ENCODE peak calls at places on chromosomes 1 and 21, in five cellular contexts. J is OCI-LY7, G is right atrium auricular region, D is mesothelial cell of epicardium, O is heart right ventricle. X is an unnamed sample.

GRCh38 chr1:211942583-211942982 is 92.8 kb downstream of the INTS7 start:
- DNase-seq in G (no peak), D (no peak), J (no peak), O (no peak), X (no peak)

GRCh38 chr1:21468597-21468996 is 28.7 kb downstream of the NBPF3 start:
- DNase-seq in O (no peak), D (no peak), G (no peak), J (peak), X (no peak)

GRCh38 chr21:36584980-36585940 is 105.3 kb upstream of the CLDN14 start:
- DNase-seq in D (no peak), O (no peak), J (peak), G (no peak), X (no peak)

GRCh38 chr1:94723899-94724298 is 96.3 kb upstream of the SLC44A3 start:
- DNase-seq in G (no peak), O (no peak), D (no peak), J (no peak), X (no peak)

GRCh38 chr21:44579056-44579832 is 1.2 kb downstream of the KRTAP10-5 start:
- DNase-seq in O (no peak), J (no peak), D (no peak), G (peak), X (peak)

GRCh38 chr1:192573499-192573898 is 2.1 kb upstream of the RGS1 start:
- DNase-seq in D (no peak), O (no peak), G (no peak), J (no peak), X (no peak)

GRCh38 chr1:18920931-18921330 is 18.6 kb upstream of the ALDH4A1 start:
- DNase-seq in J (no peak), G (no peak), D (no peak), O (no peak), X (no peak)

GRCh38 chr1:217482356-217483102 is 148.4 kb downstream of the GPATCH2 start:
- DNase-seq in G (no peak), D (no peak), O (no peak), J (no peak), X (no peak)

GRCh38 chr1:178645157-178645825 is 79.8 kb upstream of the RALGPS2 start:
- DNase-seq in O (no peak), J (no peak), D (no peak), G (no peak), X (no peak)

GRCh38 chr1:47608296-47608875 is 170.5 kb downstream of the FOXD2 start:
- DNase-seq in O (no peak), J (no peak), D (no peak), G (peak), X (no peak)

GRCh38 chr1:172680733-172681275 is 21.9 kb downstream of the FASLG start:
- DNase-seq in O (no peak), G (no peak), J (no peak), D (no peak), X (no peak)

GRCh38 chr1:14486401-14487110 is 111.9 kb upstream of the KAZN start:
- DNase-seq in J (no peak), G (peak), D (no peak), O (no peak), X (no peak)

GRCh38 chr1:41728403-41729202 is 190.1 kb downstream of the HIVEP3 start:
- DNase-seq in D (no peak), J (peak), G (no peak), O (no peak), X (peak)

GRCh38 chr1:177256153-177256814 is 85.5 kb downstream of the BRINP2 start:
- DNase-seq in G (no peak), O (peak), J (peak), D (no peak), X (no peak)

GRCh38 chr1:35505911-35506798 is 51.0 kb downstream of the KIAA0319L start:
- DNase-seq in G (no peak), D (no peak), J (peak), O (no peak), X (no peak)

GRCh38 chr1:61844006-61844405 is 101.7 kb downstream of the PATJ start:
- DNase-seq in J (no peak), G (no peak), O (no peak), D (no peak), X (no peak)

GRCh38 chr21:46001821-46002681 is 20.5 kb downstream of the COL6A1 start:
- DNase-seq in O (peak), G (peak), J (no peak), D (no peak), X (peak)

GRCh38 chr21:43355925-43356289 is 71.0 kb downstream of the SIK1 start:
- DNase-seq in J (peak), D (no peak), O (peak), G (no peak), X (no peak)

GRCh38 chr1:182845379-182845778 is 6.2 kb downstream of the DHX9 start:
- DNase-seq in J (no peak), O (no peak), D (no peak), G (no peak), X (no peak)

GRCh38 chr1:84301759-84302380 is 362 bp downstream of the SAMD13 start:
- DNase-seq in O (no peak), D (no peak), G (no peak), J (peak), X (no peak)

GRCh38 chr1:205600085-205600484 is 31.7 kb downstream of the ELK4 start:
- DNase-seq in J (no peak), G (no peak), D (no peak), O (no peak), X (no peak)

GRCh38 chr1:18597159-18598042 is 33.2 kb upstream of the PAX7 start:
- DNase-seq in D (peak), O (peak), G (peak), J (peak), X (no peak)

GRCh38 chr1:19765623-19766022 is 34.1 kb downstream of the TMCO4 start:
- DNase-seq in J (no peak), O (no peak), D (no peak), G (no peak), X (no peak)

GRCh38 chr1:1170891-1171550 is 2.7 kb upstream of the TTLL10 start:
- DNase-seq in D (no peak), J (no peak), G (no peak), O (no peak), X (peak)

GRCh38 chr1:3907031-3907534 is 7.0 kb upstream of the C1orf174 start:
- DNase-seq in J (peak), D (no peak), G (no peak), O (no peak), X (no peak)

GRCh38 chr21:18801468-18801867 is 397.9 kb upstream of the TMPRSS15 start:
- DNase-seq in G (no peak), J (no peak), D (no peak), O (no peak), X (no peak)

GRCh38 chr1:21725738-21726392 is 56.7 kb upstream of the RAP1GAP start:
- DNase-seq in O (no peak), G (no peak), D (no peak), J (no peak), X (no peak)

GRCh38 chr1:37692078-37692833 is at the start of gene CDCA8:
- DNase-seq in O (peak), D (peak), J (peak), G (peak), X (peak)
- TF ChIP-seq CTCF in O (peak), D (peak), J (peak), G (peak), X (peak)

GRCh38 chr1:239677362-239677761 is 291.0 kb downstream of the CHRM3 start:
- DNase-seq in O (no peak), G (no peak), D (no peak), J (no peak), X (no peak)

GRCh38 chr1:239678181-239678580 is 291.8 kb downstream of the CHRM3 start:
- DNase-seq in D (no peak), O (no peak), G (no peak), J (no peak), X (no peak)

GRCh38 chr1:239675735-239676134 is 289.4 kb downstream of the CHRM3 start:
- DNase-seq in O (no peak), G (no peak), J (no peak), D (no peak), X (no peak)

GRCh38 chr1:239672256-239672655 is 285.9 kb downstream of the CHRM3 start:
- DNase-seq in J (no peak), O (no peak), D (no peak), G (no peak), X (no peak)

DNA sequence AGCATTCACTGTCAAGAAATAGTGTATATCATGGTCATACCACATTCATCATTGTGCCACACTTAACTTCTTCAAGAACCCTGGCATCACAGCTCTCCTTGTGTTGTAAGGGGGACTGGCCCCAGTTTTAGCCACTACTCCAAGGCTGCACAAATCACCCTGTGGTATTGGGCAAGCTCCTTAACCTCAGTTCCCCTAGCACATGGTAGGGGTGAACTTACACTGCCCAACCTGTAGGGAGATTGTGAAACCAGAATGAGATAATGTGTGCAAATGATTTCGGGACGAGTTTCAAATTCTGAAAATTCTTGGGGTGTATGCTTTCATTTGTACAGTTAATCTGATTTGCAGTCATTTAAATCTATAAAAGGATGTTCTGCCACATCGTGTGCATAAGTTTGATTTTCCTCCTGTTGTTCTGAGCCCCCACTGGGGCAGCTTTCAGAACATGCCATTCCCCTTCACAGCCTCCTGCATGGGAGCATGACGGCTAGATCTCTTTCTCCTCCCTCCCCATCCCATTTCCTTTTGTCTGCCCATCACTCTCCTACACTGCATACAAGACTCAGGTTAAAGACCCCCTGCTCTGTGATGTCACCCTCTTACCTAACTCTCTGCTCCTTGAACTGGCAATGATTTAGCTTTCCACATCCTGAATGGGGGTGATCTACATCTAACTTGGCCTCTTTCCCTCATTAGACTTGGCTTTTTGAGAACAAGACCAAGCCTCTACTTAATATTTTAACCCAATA is 290.3 kb downstream of the CHRM3 start:
- DNase-seq in O (no peak), D (no peak), G (no peak), J (no peak), X (no peak)
- TF ChIP-seq CTCF in O (no peak), D (peak), G (no peak), J (no peak), X (no peak)

DNA sequence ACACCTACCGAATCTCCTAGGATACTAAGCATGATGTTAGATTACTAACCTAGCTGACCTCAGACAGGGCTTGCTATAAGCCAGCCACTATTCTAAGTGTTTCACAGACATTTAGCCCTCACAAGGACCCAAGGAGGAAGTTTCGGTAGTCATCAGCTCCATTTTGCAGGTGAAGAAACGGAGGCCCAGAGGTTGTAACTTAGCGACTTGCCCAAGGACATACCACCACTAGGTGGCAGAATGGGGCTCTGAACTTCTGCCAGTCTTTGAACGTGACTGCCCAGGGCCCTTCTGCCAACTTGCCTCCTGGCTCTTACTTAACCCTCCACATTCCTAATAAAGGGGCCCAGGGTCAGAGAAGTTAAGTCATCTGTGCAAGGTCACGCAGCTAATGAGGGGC is 283.5 kb downstream of the C1orf94 start:
- DNase-seq in O (no peak), G (no peak), D (no peak), J (peak), X (no peak)
- TF ChIP-seq CTCF in O (peak), G (no peak), D (peak), J (peak), X (peak)

GRCh38 chr1:155000725-155001437 is 1.7 kb upstream of the ZBTB7B start:
- DNase-seq in J (peak), D (peak), O (peak), G (peak), X (peak)
- TF ChIP-seq CTCF in J (peak), D (no peak), O (no peak), G (peak), X (no peak)

GRCh38 chr1:115275216-115275615 is 62.8 kb downstream of the NGF start:
- DNase-seq in G (no peak), D (no peak), O (no peak), J (peak), X (no peak)
- TF ChIP-seq CTCF in G (no peak), D (peak), O (peak), J (peak), X (peak)

GRCh38 chr1:235160965-235161684 is at the start of gene RBM34:
- DNase-seq in J (peak), D (peak), O (peak), G (peak), X (peak)
- TF ChIP-seq CTCF in J (peak), D (no peak), O (no peak), G (no peak), X (no peak)

DNA sequence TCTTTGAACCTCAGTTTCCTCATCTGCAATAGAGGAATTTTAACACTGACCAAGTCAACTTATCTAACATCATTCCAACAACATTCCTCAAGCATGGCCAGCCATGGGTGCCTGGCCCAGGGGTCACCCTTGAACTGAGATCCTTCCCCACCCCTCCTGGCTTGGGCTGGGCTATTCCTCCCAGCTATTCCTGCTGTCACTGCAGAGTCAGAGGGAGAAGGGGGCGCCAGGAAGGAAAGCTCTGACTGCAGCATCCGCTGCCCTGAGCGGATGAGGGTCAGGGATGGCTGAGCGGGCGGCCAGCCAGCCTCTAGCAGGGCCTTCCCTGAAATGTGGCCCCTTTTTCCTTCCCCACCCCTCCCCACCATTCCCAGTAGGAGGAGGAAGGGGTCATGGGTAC is 3.1 kb downstream of the TINAGL1 start:
- DNase-seq in O (no peak), D (no peak), J (no peak), G (peak), X (no peak)
- TF ChIP-seq CTCF in O (no peak), D (no peak), J (no peak), G (no peak), X (no peak)

GRCh38 chr1:225778412-225778669 is 715 bp downstream of the SRP9 start:
- DNase-seq in O (no peak), J (no peak), G (no peak), D (no peak), X (no peak)
- TF ChIP-seq CTCF in O (no peak), J (no peak), G (no peak), D (no peak), X (no peak)

X was measured in CD14-positive monocyte.